ENCODE peak calls at places on chromosomes 11 and 22, in four cellular contexts. Z is hypothalamus; H is stimulated activated CD4-positive, alpha-beta T cell treated with anti-CD3 and anti-CD28 coated beads, Interleukin-12 subunit alpha, Interleukin-12 subunit beta, amount 100 ng/mL, for 48 hours; Q is Calu3. L is an unnamed sample.

GRCh38 chr11:45755281-45755859 is 49.6 kb upstream of the SLC35C1 start:
- DNase-seq in Z (no peak), H (no peak), Q (no peak), L (no peak)

GRCh38 chr22:44448271-44448780 is 49.7 kb downstream of the RTL6 start:
- DNase-seq in H (no peak), Q (peak), Z (peak), L (no peak)

GRCh38 chr11:76802151-76802550 is 19.0 kb downstream of the TSKU start:
- DNase-seq in H (no peak), Z (no peak), Q (no peak), L (peak)

GRCh38 chr11:74460481-74461154 is 6.7 kb downstream of the KCNE3 start:
- DNase-seq in Z (no peak), H (no peak), Q (no peak), L (no peak)

GRCh38 chr11:71504526-71504925 is 22.5 kb upstream of the KRTAP5-7 start:
- DNase-seq in Z (no peak), Q (no peak), H (no peak), L (no peak)

GRCh38 chr11:102802341-102802740 is 4.4 kb upstream of the MMP1 start:
- DNase-seq in Q (no peak), Z (no peak), H (no peak), L (no peak)

GRCh38 chr22:24424001-24424900 is 3.1 kb upstream of the ADORA2A start:
- DNase-seq in H (no peak), Q (no peak), Z (no peak), L (no peak)

GRCh38 chr11:117197516-117198456 is 1.4 kb upstream of the TAGLN start:
- DNase-seq in Z (no peak), H (no peak), Q (peak), L (peak)

GRCh38 chr22:28951530-28951929 is 68.2 kb downstream of the ZNRF3 start:
- DNase-seq in Z (no peak), H (no peak), Q (no peak), L (no peak)

GRCh38 chr11:13942908-13943505 is 19.5 kb upstream of the SPON1 start:
- DNase-seq in H (no peak), Q (no peak), Z (no peak), L (no peak)

GRCh38 chr11:62501432-62501891 is 45.1 kb downstream of the AHNAK start:
- DNase-seq in H (no peak), Z (peak), Q (no peak), L (no peak)

GRCh38 chr11:93169950-93170561 is 27.7 kb downstream of the SLC36A4 start:
- DNase-seq in Q (no peak), H (no peak), Z (peak), L (no peak)

GRCh38 chr22:50140615-50141014 is 29.9 kb upstream of the PANX2 start:
- DNase-seq in H (no peak), Q (no peak), Z (no peak), L (no peak)

GRCh38 chr22:22021160-22021750 is 38.7 kb upstream of the TOP3B start:
- DNase-seq in Q (no peak), H (no peak), Z (no peak), L (no peak)

GRCh38 chr11:101862410-101863233 is 52.2 kb upstream of the CEP126 start:
- DNase-seq in Q (peak), Z (no peak), H (no peak), L (peak)

GRCh38 chr11:113994077-113994954 is 19.4 kb downstream of the HTR3A start:
- DNase-seq in Z (no peak), H (peak), Q (peak), L (no peak)

GRCh38 chr11:119087747-119088241 is 3.1 kb downstream of the HMBS start:
- DNase-seq in H (no peak), Q (no peak), Z (no peak), L (no peak)

GRCh38 chr11:77966338-77966737 is 28.1 kb downstream of the INTS4 start:
- DNase-seq in H (no peak), Z (no peak), Q (no peak), L (no peak)

GRCh38 chr11:117180661-117181585 is 2.4 kb downstream of the SIDT2 start:
- DNase-seq in Q (peak), H (peak), Z (peak), L (peak)

GRCh38 chr11:87252869-87253268 is 215.1 kb downstream of the TMEM135 start:
- DNase-seq in H (no peak), Q (no peak), Z (no peak), L (no peak)

GRCh38 chr22:37033605-37034430 is 14.3 kb downstream of the MPST start:
- DNase-seq in Z (no peak), Q (no peak), H (no peak), L (peak)

GRCh38 chr11:124880958-124881357 is 15.7 kb downstream of the ROBO3 start:
- DNase-seq in H (no peak), Z (no peak), Q (no peak), L (no peak)

GRCh38 chr11:76652989-76653673 is 17.4 kb downstream of the LRRC32 start:
- DNase-seq in H (no peak), Q (no peak), Z (no peak), L (peak)

GRCh38 chr11:132471491-132471890 is 1060.8 kb downstream of the OPCML start:
- DNase-seq in Q (no peak), Z (no peak), H (no peak), L (no peak)

GRCh38 chr11:69919659-69920499 is 100.7 kb upstream of the FGF3 start:
- DNase-seq in Q (no peak), Z (no peak), H (no peak), L (no peak)

GRCh38 chr11:4748435-4748834 is 21.3 kb downstream of the OR51F1 start:
- DNase-seq in Q (no peak), H (no peak), Z (no peak), L (no peak)

GRCh38 chr22:31046591-31047226 is 34.4 kb upstream of the SMTN start:
- DNase-seq in Q (no peak), Z (no peak), H (no peak), L (no peak)

GRCh38 chr11:68542617-68543016 is 82.1 kb downstream of the PPP6R3 start:
- DNase-seq in H (no peak), Q (no peak), Z (no peak), L (no peak)